ENCODE peak calls at places on chromosome 15, in eight cellular contexts. W is HCT116, L is tibial artery, Z is GM12878, Q is heart left ventricle, P is breast epithelium, G is uterus, F is AG04450. E is an unnamed sample. For H3K27me3, the result is how much of the 10 kb centered on the place peaks cover.

GRCh38 chr15:73010154-73011152 is 41.8 kb upstream of the NEO1 start:
- DNase-seq in Q (no peak), F (no peak), G (no peak), L (no peak), P (no peak), Z (no peak), W (no peak), E (no peak)

GRCh38 chr15:62110000-62110851 is 43.4 kb downstream of the C2CD4A start:
- DNase-seq in Q (no peak), P (no peak), Z (no peak), W (no peak), G (peak), L (peak), F (no peak), E (no peak)

GRCh38 chr15:68149059-68149458 is 56.1 kb downstream of the CALML4 start:
- DNase-seq in Q (no peak), P (no peak), L (no peak), G (no peak), W (no peak), F (no peak), Z (no peak), E (no peak)

GRCh38 chr15:56698268-56698667 is 35.0 kb downstream of the ZNF280D start:
- DNase-seq in Z (no peak), Q (no peak), W (no peak), L (no peak), P (no peak), G (no peak), F (no peak), E (no peak)

GRCh38 chr15:67843571-67844387 is 3.9 kb upstream of the RNU6-1 start:
- DNase-seq in G (peak), W (no peak), Z (no peak), P (no peak), L (no peak), Q (no peak), F (no peak), E (peak)

GRCh38 chr15:83320404-83320803 is 35.9 kb upstream of the BNC1 start:
- DNase-seq in G (no peak), W (no peak), F (no peak), Q (no peak), Z (no peak), P (no peak), L (no peak), E (no peak)

GRCh38 chr15:67149859-67150824 is 84.7 kb downstream of the SMAD3 start:
- DNase-seq in F (peak), L (peak), P (no peak), G (peak), W (peak), Q (peak), Z (peak), E (peak)

GRCh38 chr15:60528530-60528929 is 49.6 kb upstream of the ICE2 start:
- DNase-seq in L (no peak), P (no peak), W (no peak), Q (no peak), Z (no peak), G (no peak), F (no peak), E (no peak)

GRCh38 chr15:42156266-42156922 is at the start of gene PLA2G4F:
- DNase-seq in W (no peak), Z (no peak), P (peak), F (no peak), Q (no peak), L (no peak), G (no peak), E (peak)

GRCh38 chr15:62769604-62770003 is 272.9 kb upstream of the TPM1 start:
- DNase-seq in P (no peak), L (no peak), Q (no peak), W (peak), Z (no peak), F (no peak), G (no peak), E (no peak)

GRCh38 chr15:73727330-73728018 is 25.7 kb downstream of the INSYN1 start:
- DNase-seq in Z (no peak), Q (no peak), F (peak), W (no peak), G (no peak), L (no peak), P (no peak), E (no peak)

GRCh38 chr15:66586155-66586976 is 20.6 kb upstream of the LCTL start:
- DNase-seq in Q (no peak), Z (no peak), G (no peak), L (no peak), W (no peak), F (no peak), P (no peak), E (no peak)

GRCh38 chr15:57217716-57218598 is 158.3 kb upstream of the CGNL1 start:
- DNase-seq in P (no peak), W (no peak), Z (no peak), G (no peak), L (no peak), Q (no peak), F (no peak), E (no peak)

GRCh38 chr15:50251638-50252182 is 13.8 kb downstream of the HDC start:
- DNase-seq in P (no peak), G (no peak), F (no peak), W (no peak), L (no peak), Z (no peak), Q (no peak), E (no peak)

GRCh38 chr15:25333049-25333448 is 105.8 kb downstream of the UBE3A start:
- DNase-seq in L (no peak), Z (no peak), W (no peak), G (no peak), Q (no peak), F (no peak), P (no peak), E (no peak)

GRCh38 chr15:82849556-82850241 is 40.3 kb downstream of the WHAMM start:
- DNase-seq in P (peak), W (peak), F (no peak), G (peak), Q (peak), L (peak), Z (no peak), E (peak)

GRCh38 chr15:64045106-64045435 is 1.2 kb downstream of the DAPK2 start:
- DNase-seq in F (no peak), P (no peak), L (no peak), Q (no peak), W (no peak), G (no peak), Z (no peak), E (peak)

GRCh38 chr15:57892181-57892580 is 173.3 kb downstream of the ALDH1A2 start:
- DNase-seq in W (no peak), Q (no peak), F (no peak), Z (no peak), G (no peak), P (no peak), L (no peak), E (no peak)

GRCh38 chr15:67542192-67542461 is 376 bp upstream of the MAP2K5 start:
- DNase-seq in W (no peak), G (no peak), Z (no peak), L (no peak), F (no peak), P (no peak), Q (no peak), E (no peak)

GRCh38 chr15:36005542-36005941 is 459.6 kb upstream of the DPH6 start:
- DNase-seq in L (no peak), W (no peak), Z (no peak), Q (no peak), F (no peak), G (no peak), P (no peak), E (no peak)

GRCh38 chr15:71761649-71762048 is 48.7 kb upstream of the NR2E3 start:
- DNase-seq in W (peak), Q (no peak), Z (no peak), F (peak), P (no peak), L (no peak), G (no peak), E (no peak)

GRCh38 chr15:74399511-74400312 is 32.3 kb upstream of the CYP11A1 start:
- DNase-seq in G (no peak), F (no peak), L (no peak), P (no peak), Z (no peak), Q (no peak), W (no peak), E (no peak)

GRCh38 chr15:74311734-74312444 is 55.6 kb downstream of the CYP11A1 start:
- DNase-seq in W (peak), Z (no peak), G (no peak), L (no peak), P (no peak), F (no peak), Q (no peak), E (no peak)

GRCh38 chr15:100937171-100937570 is 18.0 kb downstream of the LRRK1 start:
- DNase-seq in F (no peak), W (no peak), L (no peak), Z (no peak), P (no peak), Q (no peak), G (no peak), E (no peak)

GRCh38 chr15:100934166-100934565 is 15.0 kb downstream of the LRRK1 start:
- DNase-seq in Z (no peak), Q (no peak), P (no peak), L (no peak), W (no peak), G (no peak), F (no peak), E (no peak)

GRCh38 chr15:100932676-100933348 is 13.7 kb downstream of the LRRK1 start:
- DNase-seq in F (no peak), Q (no peak), Z (no peak), P (no peak), G (no peak), L (no peak), W (no peak), E (no peak)

GRCh38 chr15:100931143-100931890 is 12.2 kb downstream of the LRRK1 start:
- DNase-seq in W (no peak), G (no peak), P (no peak), F (no peak), Q (no peak), Z (no peak), L (no peak), E (peak)

DNA sequence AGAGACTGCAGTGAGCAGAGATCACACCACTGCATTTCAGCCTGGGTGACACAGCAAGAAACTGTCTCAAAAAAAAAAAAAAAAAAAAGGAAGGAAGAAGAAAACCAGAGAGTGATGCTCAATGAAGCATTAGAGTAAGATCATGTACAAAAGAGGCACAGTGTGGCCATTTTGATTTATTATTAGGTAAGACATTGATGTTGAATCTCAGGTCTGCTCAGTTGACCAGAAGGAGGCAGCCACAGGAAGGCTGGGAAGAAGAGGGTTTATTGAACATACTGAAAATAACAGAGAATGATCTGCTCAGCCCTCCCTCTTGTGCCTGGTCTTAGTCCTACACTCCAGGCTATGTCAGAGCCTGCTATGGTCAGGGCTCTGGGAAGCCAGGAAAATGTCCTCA is 15.6 kb downstream of the LRRK1 start:
- DNase-seq in L (no peak), W (no peak), Q (no peak), F (no peak), P (no peak), G (no peak), Z (no peak), E (no peak)
- TF ChIP-seq CTCF in L (no peak), W (peak), Q (no peak), F (peak), P (no peak), G (no peak), Z (peak), E (no peak)

GRCh38 chr15:100111103-100112060 is 230.4 kb downstream of the ADAMTS17 start:
- DNase-seq in F (peak), P (no peak), G (peak), Z (no peak), W (peak), L (peak), Q (peak), E (peak)
- H3K4me3 ChIP-seq in F (no peak), P (no peak), G (no peak), Z (no peak), W (peak), L (no peak), Q (no peak), E (no peak)

GRCh38 chr15:94175420-94175819 is 55.9 kb upstream of the MCTP2 start:
- DNase-seq in Z (no peak), L (no peak), Q (no peak), P (no peak), W (no peak), G (no peak), F (no peak), E (no peak)
- H3K27me3 ChIP-seq in Z (under half), L (under half), Q (under half), P (under half), W (under half), G (under half), F (under half), E (under half)

GRCh38 chr15:70351941-70352774 is 254.4 kb upstream of the TLE3 start:
- DNase-seq in Z (no peak), W (no peak), P (no peak), Q (no peak), G (no peak), F (no peak), L (no peak), E (no peak)
- TF ChIP-seq CTCF in Z (no peak), W (no peak), P (no peak), Q (no peak), G (no peak), F (no peak), L (no peak), E (no peak)

GRCh38 chr15:81829918-81830317 is 215.9 kb downstream of the MEX3B start:
- DNase-seq in L (no peak), P (no peak), Q (no peak), G (no peak), Z (no peak), W (no peak), F (no peak), E (no peak)

GRCh38 chr15:81835731-81836130 is 210.1 kb downstream of the MEX3B start:
- DNase-seq in P (no peak), G (no peak), L (no peak), F (no peak), Z (no peak), W (no peak), Q (no peak), E (no peak)

GRCh38 chr15:81828135-81828534 is 217.7 kb downstream of the MEX3B start:
- DNase-seq in G (no peak), Z (no peak), W (no peak), L (no peak), F (no peak), Q (no peak), P (no peak), E (no peak)

GRCh38 chr15:81825136-81825535 is 220.7 kb downstream of the MEX3B start:
- DNase-seq in W (no peak), Z (no peak), Q (no peak), G (no peak), F (no peak), P (no peak), L (no peak), E (no peak)

GRCh38 chr15:81830520-81830919 is 215.3 kb downstream of the MEX3B start:
- DNase-seq in W (no peak), L (no peak), Q (no peak), P (no peak), G (no peak), F (no peak), Z (no peak), E (no peak)
- H3K4me3 ChIP-seq in W (no peak), L (no peak), Q (no peak), P (no peak), G (no peak), F (no peak), Z (no peak), E (no peak)

GRCh38 chr15:31974154-31974794 is 56.0 kb upstream of the CHRNA7 start:
- DNase-seq in P (no peak), L (no peak), Q (no peak), F (no peak), Z (no peak), W (no peak), G (no peak), E (peak)

GRCh38 chr15:31973197-31973596 is 57.1 kb upstream of the CHRNA7 start:
- DNase-seq in F (no peak), Q (no peak), G (no peak), L (no peak), Z (no peak), W (no peak), P (no peak), E (no peak)

GRCh38 chr15:31975446-31976229 is 54.7 kb upstream of the CHRNA7 start:
- DNase-seq in L (no peak), Q (no peak), Z (no peak), W (no peak), P (no peak), G (no peak), F (no peak), E (peak)

GRCh38 chr15:31977138-31977537 is 53.2 kb upstream of the CHRNA7 start:
- DNase-seq in W (no peak), P (no peak), F (no peak), L (no peak), Z (no peak), G (no peak), Q (no peak), E (no peak)

DNA sequence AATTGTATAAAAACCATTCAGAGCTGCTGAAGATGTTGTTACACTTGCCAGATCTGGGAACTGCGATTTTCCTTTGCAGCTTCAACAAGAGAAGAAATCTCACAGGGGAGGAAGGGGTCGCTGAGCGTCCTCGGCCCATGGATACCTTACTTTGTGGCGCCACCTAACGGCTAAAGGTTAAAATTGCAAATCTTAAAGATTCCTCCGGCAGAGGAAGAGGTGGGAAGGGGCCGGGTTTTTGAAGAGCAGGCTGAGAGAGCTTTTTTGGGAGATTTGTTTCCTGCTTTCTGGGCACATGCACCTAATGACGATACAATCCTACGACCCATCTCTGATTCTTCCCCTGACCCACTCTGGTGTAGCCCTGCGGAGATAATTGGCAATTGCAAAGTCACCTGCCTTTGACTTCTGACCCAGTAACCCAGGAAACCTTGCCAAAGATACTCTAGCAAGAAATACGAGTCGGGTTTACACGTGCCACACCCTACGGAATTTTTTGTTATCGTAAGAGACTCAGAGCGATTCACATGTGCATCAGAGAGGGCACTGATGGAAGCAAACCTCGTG is 55.4 kb upstream of the CHRNA7 start:
- DNase-seq in G (no peak), P (no peak), F (no peak), L (no peak), Z (no peak), Q (no peak), W (no peak), E (peak)
- H3K27me3 ChIP-seq in G (under half), P (under half), F (under half), L (under half), Z (under half), Q (under half), W (under half), E (under half)

DNA sequence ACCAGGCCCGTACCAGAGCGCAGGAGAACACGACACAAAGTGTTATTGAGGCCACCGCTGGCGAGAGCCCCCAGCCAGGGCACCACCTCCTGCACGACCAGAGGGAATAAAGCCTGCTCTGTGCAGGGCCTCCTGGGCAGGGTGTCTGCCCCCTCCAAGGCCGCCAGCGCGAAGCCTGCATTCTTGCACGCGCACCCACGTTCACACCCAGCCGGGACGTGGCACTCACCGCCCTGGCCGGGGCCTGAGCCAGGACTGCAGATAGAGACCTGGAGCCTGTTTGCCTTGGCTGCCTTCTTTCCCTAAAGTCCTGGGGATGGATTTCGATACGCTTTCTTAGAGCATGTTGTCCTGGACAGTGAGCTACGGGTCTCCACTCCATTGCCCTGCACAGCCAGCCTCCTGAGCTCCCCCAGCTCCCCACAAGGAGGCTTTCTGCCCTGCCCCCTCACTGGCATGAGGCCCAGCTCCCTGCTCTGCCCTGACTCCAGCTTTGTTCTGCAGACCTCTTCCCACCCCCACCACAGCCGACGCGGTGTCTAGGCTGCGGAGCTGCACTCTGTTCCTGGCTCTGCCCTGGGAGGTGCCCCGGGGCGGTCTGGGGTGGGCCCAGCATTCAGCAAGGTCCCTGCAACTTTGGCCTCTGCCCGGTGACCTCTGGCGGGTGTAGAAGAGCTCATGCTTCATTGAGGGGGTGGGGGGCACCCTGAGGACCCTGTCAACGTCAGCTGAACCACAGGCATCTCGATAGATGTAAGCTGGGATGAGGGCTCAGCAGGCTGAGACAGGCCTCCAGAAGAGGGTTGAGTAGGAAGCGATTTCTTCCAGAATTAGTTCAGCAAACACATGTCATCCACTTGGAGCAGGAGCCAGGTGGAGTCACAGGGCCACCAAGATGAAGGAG is 145.0 kb downstream of the LRRK1 start:
- DNase-seq in G (no peak), Q (peak), F (no peak), P (no peak), W (no peak), L (no peak), Z (no peak), E (no peak)
- TF ChIP-seq CTCF in G (no peak), Q (no peak), F (no peak), P (no peak), W (no peak), L (no peak), Z (no peak), E (no peak)

GRCh38 chr15:89379423-89379735 is 44.8 kb upstream of the POLG start:
- DNase-seq in Z (no peak), W (no peak), L (no peak), Q (no peak), P (no peak), G (no peak), F (no peak), E (no peak)
- H3K4me3 ChIP-seq in Z (no peak), W (no peak), L (peak), Q (peak), P (peak), G (no peak), F (no peak), E (no peak)

GRCh38 chr15:52783191-52783829 is 6.8 kb downstream of the ONECUT1 start:
- DNase-seq in L (no peak), G (no peak), Q (no peak), P (no peak), Z (no peak), F (no peak), W (no peak), E (no peak)
- H3K27me3 ChIP-seq in L (half or more), G (under half), Q (half or more), P (under half), Z (under half), F (half or more), W (under half), E (half or more)